ENCODE peak calls at places on chromosomes 7 and 10, in seven cellular contexts. R is CD8-positive, alpha-beta memory T cell; G is IMR-90; J is aorta; Y is neural progenitor cell; A is SJCRH30; N is mesendoderm. M is an unnamed sample. For H3K4me1, the result is how much of the 10 kb centered on the place peaks cover.

GRCh38 chr7:112080974-112081373 is 125.2 kb downstream of the DOCK4 start:
- DNase-seq in R (no peak), G (peak), J (peak), Y (no peak), A (peak), N (peak), M (no peak)

GRCh38 chr10:11698691-11699545 is 43.3 kb upstream of the ECHDC3 start:
- DNase-seq in R (no peak), G (no peak), J (no peak), Y (no peak), A (no peak), N (no peak), M (no peak)

GRCh38 chr10:73907841-73908517 is 3.0 kb upstream of the PLAU start:
- DNase-seq in R (no peak), G (peak), J (peak), Y (no peak), A (peak), N (no peak), M (no peak)

GRCh38 chr10:118272090-118272775 is 69.9 kb downstream of the FAM204A start:
- DNase-seq in R (no peak), G (peak), J (peak), Y (peak), A (no peak), N (no peak), M (no peak)

GRCh38 chr10:128963246-128964099 is 503.6 kb upstream of the MGMT start:
- DNase-seq in R (no peak), G (no peak), J (no peak), Y (no peak), A (no peak), N (no peak), M (no peak)

GRCh38 chr10:62652114-62652513 is 152.4 kb upstream of the ADO start:
- DNase-seq in R (no peak), G (peak), J (no peak), Y (no peak), A (no peak), N (no peak), M (no peak)

GRCh38 chr7:152462995-152463713 is 27.4 kb upstream of the KMT2C start:
- DNase-seq in R (no peak), G (peak), J (no peak), Y (peak), A (peak), N (peak), M (no peak)

GRCh38 chr10:123583639-123584418 is 82.3 kb upstream of the GPR26 start:
- DNase-seq in R (no peak), G (peak), J (peak), Y (peak), A (peak), N (peak), M (peak)

GRCh38 chr7:37853468-37853867 is 5.1 kb downstream of the NME8 start:
- DNase-seq in R (no peak), G (no peak), J (no peak), Y (no peak), A (no peak), N (peak), M (no peak)

GRCh38 chr7:106062006-106062405 is 50.1 kb downstream of the SYPL1 start:
- DNase-seq in R (no peak), G (no peak), J (no peak), Y (no peak), A (no peak), N (no peak), M (no peak)

GRCh38 chr7:21912305-21912704 is 33.4 kb downstream of the CDCA7L start:
- DNase-seq in R (no peak), G (peak), J (peak), Y (no peak), A (no peak), N (no peak), M (no peak)

GRCh38 chr7:114862406-114862805 is 59.5 kb upstream of the MDFIC start:
- DNase-seq in R (no peak), G (no peak), J (no peak), Y (no peak), A (no peak), N (no peak), M (no peak)

GRCh38 chr10:10209152-10209551 is 808.5 kb upstream of the CELF2 start:
- DNase-seq in R (no peak), G (peak), J (peak), Y (no peak), A (no peak), N (peak), M (no peak)

GRCh38 chr7:130939285-130940095 is 205.5 kb upstream of the KLF14 start:
- DNase-seq in R (no peak), G (peak), J (no peak), Y (peak), A (no peak), N (no peak), M (no peak)

GRCh38 chr7:143416565-143417149 is 8.0 kb upstream of the EPHA1 start:
- DNase-seq in R (peak), G (peak), J (no peak), Y (peak), A (no peak), N (peak), M (peak)

GRCh38 chr7:107948645-107949442 is 54.1 kb downstream of the LAMB1 start:
- DNase-seq in R (no peak), G (peak), J (no peak), Y (no peak), A (peak), N (no peak), M (no peak)

GRCh38 chr10:60828489-60828852 is 50.2 kb downstream of the CDK1 start:
- DNase-seq in R (no peak), G (peak), J (no peak), Y (no peak), A (no peak), N (no peak), M (no peak)

GRCh38 chr7:139034855-139035587 is 821 bp downstream of the ZC3HAV1L start:
- DNase-seq in R (no peak), G (peak), J (peak), Y (peak), A (peak), N (peak), M (peak)

GRCh38 chr7:44102846-44103565 is 1.1 kb upstream of the AEBP1 start:
- DNase-seq in R (no peak), G (no peak), J (peak), Y (no peak), A (no peak), N (no peak), M (no peak)

GRCh38 chr10:101291254-101292193 is 62.3 kb upstream of the LBX1 start:
- DNase-seq in R (peak), G (peak), J (no peak), Y (peak), A (peak), N (peak), M (peak)

GRCh38 chr10:111871458-111871857 is 312.1 kb downstream of the GPAM start:
- DNase-seq in R (no peak), G (no peak), J (no peak), Y (no peak), A (no peak), N (no peak), M (no peak)

GRCh38 chr7:74527842-74528241 is 74.1 kb downstream of the GTF2IRD1 start:
- DNase-seq in R (no peak), G (no peak), J (no peak), Y (no peak), A (no peak), N (no peak), M (no peak)

GRCh38 chr10:125134483-125134848 is 25.9 kb downstream of the CTBP2 start:
- DNase-seq in R (no peak), G (no peak), J (no peak), Y (no peak), A (no peak), N (no peak), M (no peak)

GRCh38 chr7:51029586-51030230 is 247.0 kb upstream of the GRB10 start:
- DNase-seq in R (no peak), G (peak), J (no peak), Y (no peak), A (no peak), N (no peak), M (no peak)

GRCh38 chr10:78752251-78752650 is 316.5 kb upstream of the ZMIZ1 start:
- DNase-seq in R (no peak), G (no peak), J (peak), Y (no peak), A (no peak), N (no peak), M (no peak)

GRCh38 chr7:9785211-9785610 is 1188.5 kb upstream of the PHF14 start:
- DNase-seq in R (no peak), G (no peak), J (no peak), Y (no peak), A (no peak), N (no peak), M (no peak)

GRCh38 chr10:24762966-24763623 is 39.4 kb upstream of the ARHGAP21 start:
- DNase-seq in R (no peak), G (peak), J (no peak), Y (no peak), A (no peak), N (peak), M (no peak)

GRCh38 chr10:71697938-71698709 is 21.5 kb downstream of the C10orf105 start:
- DNase-seq in R (no peak), G (no peak), J (no peak), Y (no peak), A (no peak), N (no peak), M (no peak)

GRCh38 chr10:100146875-100147665 is 38.8 kb downstream of the ERLIN1 start:
- DNase-seq in R (no peak), G (no peak), J (no peak), Y (no peak), A (peak), N (no peak), M (no peak)

GRCh38 chr7:84729284-84729683 is 457.6 kb downstream of the SEMA3D start:
- DNase-seq in R (no peak), G (peak), J (no peak), Y (no peak), A (no peak), N (no peak), M (no peak)

GRCh38 chr10:53108317-53108934 is 335.8 kb upstream of the MBL2 start:
- DNase-seq in R (no peak), G (no peak), J (no peak), Y (no peak), A (no peak), N (no peak), M (no peak)

GRCh38 chr10:53107711-53108110 is 335.1 kb upstream of the MBL2 start:
- DNase-seq in R (no peak), G (no peak), J (no peak), Y (no peak), A (no peak), N (no peak), M (no peak)

GRCh38 chr10:53111529-53111928 is 338.9 kb upstream of the MBL2 start:
- DNase-seq in R (no peak), G (no peak), J (no peak), Y (no peak), A (peak), N (no peak), M (no peak)

GRCh38 chr10:53109320-53109719 is 336.7 kb upstream of the MBL2 start:
- DNase-seq in R (no peak), G (no peak), J (no peak), Y (no peak), A (no peak), N (no peak), M (no peak)
- H3K27ac ChIP-seq in R (no peak), G (no peak), J (no peak), Y (no peak), A (no peak), N (no peak), M (no peak)

DNA sequence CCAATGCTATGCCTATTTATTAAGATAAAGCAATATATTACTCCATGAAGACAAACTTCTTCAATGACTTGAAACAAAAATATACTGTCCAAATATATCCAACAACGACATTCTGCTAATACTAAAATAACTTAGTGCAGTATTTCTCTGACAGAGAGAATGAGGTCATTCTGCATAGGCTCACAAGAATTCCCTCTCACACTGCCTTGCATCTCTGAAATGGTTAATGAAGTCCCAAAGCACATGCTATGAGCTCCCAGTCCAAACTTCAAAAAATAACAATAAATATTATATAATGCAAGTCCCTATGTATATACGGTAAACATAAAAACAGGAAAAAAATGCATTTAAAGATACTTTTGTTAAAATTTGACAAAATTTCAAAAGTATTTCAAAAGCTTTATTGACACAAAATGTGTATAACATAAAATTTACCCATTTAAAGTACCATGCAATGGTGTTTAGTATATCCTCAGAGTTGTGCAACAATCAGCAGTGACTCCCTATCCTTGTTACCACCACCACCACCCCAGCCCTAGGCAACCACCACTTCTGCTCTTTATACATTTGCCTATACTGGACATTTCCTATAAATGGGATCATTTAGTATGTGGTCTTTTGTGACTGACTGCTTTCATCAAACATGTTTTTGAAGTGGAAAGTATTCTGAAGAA is 27.6 kb downstream of the CHCHD3 start:
- DNase-seq in R (no peak), G (peak), J (no peak), Y (no peak), A (no peak), N (no peak), M (no peak)
- H3K4me1 ChIP-seq in R (under half), G (under half), J (under half), Y (under half), A (under half), N (under half), M (under half)

GRCh38 chr10:110221044-110221720 is 13.8 kb downstream of the MXI1 start:
- DNase-seq in R (no peak), G (no peak), J (no peak), Y (no peak), A (no peak), N (no peak), M (no peak)

GRCh38 chr10:110222896-110223675 is 15.7 kb downstream of the MXI1 start:
- DNase-seq in R (no peak), G (no peak), J (no peak), Y (no peak), A (no peak), N (no peak), M (no peak)

GRCh38 chr10:110220383-110220782 is 13.0 kb downstream of the MXI1 start:
- DNase-seq in R (no peak), G (no peak), J (peak), Y (no peak), A (no peak), N (no peak), M (no peak)

GRCh38 chr10:110219884-110220283 is 12.5 kb downstream of the MXI1 start:
- DNase-seq in R (no peak), G (no peak), J (no peak), Y (no peak), A (no peak), N (no peak), M (no peak)

DNA sequence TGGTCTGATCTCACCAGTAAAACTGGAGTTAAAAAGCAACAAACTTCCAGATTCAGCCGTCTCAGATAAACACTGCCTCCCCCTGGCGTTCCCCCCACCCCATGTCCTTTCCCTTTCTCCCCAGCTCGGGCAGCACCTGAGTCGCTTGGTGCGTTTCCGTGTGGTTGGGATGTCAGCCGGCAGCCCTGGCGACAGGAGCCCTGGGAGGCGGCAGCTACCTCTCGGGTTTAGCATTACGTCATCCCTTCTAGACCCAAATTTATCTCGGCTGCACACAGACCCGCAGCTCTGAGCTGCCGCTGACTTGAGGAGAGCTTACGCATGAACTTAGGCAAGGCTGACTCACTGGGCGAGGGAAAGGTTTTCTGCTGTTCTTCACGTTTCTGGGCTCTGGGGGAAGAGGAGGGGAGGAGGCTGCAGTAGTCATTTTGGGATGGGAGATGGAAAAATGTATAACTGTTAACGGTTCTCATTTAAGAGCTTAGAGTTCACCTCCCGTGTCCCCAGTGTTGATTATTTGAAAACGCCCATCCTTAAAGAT is 14.4 kb downstream of the MXI1 start:
- DNase-seq in R (peak), G (peak), J (peak), Y (peak), A (peak), N (peak), M (peak)
- H3K4me3 ChIP-seq in R (peak), G (peak), J (no peak), Y (no peak), A (peak), N (no peak), M (peak)

GRCh38 chr10:31912898-31913847 is 15.5 kb downstream of the ARHGAP12 start:
- DNase-seq in R (no peak), G (peak), J (peak), Y (no peak), A (no peak), N (no peak), M (no peak)
- H3K27ac ChIP-seq in R (no peak), G (peak), J (no peak), Y (peak), A (no peak), N (no peak), M (no peak)

M was measured in CD4-positive, CD25-positive, alpha-beta regulatory T cell.